ENCODE peak calls at places on chromosomes 4 and X, in six cellular contexts. L is AG04450, Y is neural progenitor cell, I is cardiac muscle cell, O is heart right ventricle, F is spleen. R is an unnamed sample.

GRCh38 chr4:108560624-108561023 is 59.8 kb upstream of the RPL34 start:
- DNase-seq in O (peak), L (no peak), I (no peak), F (no peak), Y (no peak), R (no peak)

GRCh38 chr4:183746305-183747229 is 87.5 kb downstream of the TRAPPC11 start:
- DNase-seq in O (no peak), L (no peak), I (no peak), Y (no peak), F (no peak), R (no peak)

GRCh38 chr4:87510747-87511146 is 18.4 kb downstream of the SPARCL1 start:
- DNase-seq in L (no peak), Y (no peak), I (no peak), F (no peak), O (no peak), R (no peak)

GRCh38 chrX:135531813-135532212 is 11.4 kb downstream of the INTS6L start:
- DNase-seq in L (no peak), O (no peak), F (no peak), I (no peak), Y (no peak), R (no peak)

GRCh38 chrX:15512401-15512965 is 11.9 kb downstream of the BMX start:
- DNase-seq in O (no peak), Y (no peak), F (no peak), L (no peak), I (no peak), R (no peak)

GRCh38 chr4:153649572-153649991 is 34.5 kb upstream of the TLR2 start:
- DNase-seq in L (no peak), F (no peak), Y (peak), I (peak), O (no peak), R (no peak)

GRCh38 chrX:72312311-72312940 is 6.7 kb upstream of the CITED1 start:
- DNase-seq in O (no peak), I (no peak), F (no peak), Y (no peak), L (no peak), R (no peak)

GRCh38 chrX:22365460-22365859 is 92.7 kb downstream of the CBLL2 start:
- DNase-seq in F (no peak), Y (no peak), L (no peak), O (no peak), I (no peak), R (no peak)

GRCh38 chrX:65522739-65523372 is 11.7 kb downstream of the LAS1L start:
- DNase-seq in Y (no peak), O (no peak), F (no peak), I (no peak), L (no peak), R (no peak)

GRCh38 chr4:153465583-153465921 is 608 bp upstream of the TMEM131L start:
- DNase-seq in O (peak), L (no peak), I (peak), F (peak), Y (peak), R (no peak)

GRCh38 chr4:13240066-13240465 is 244.1 kb downstream of the RAB28 start:
- DNase-seq in F (no peak), I (no peak), Y (no peak), L (no peak), O (no peak), R (no peak)

GRCh38 chr4:113849771-113850170 is 88.2 kb upstream of the CAMK2D start:
- DNase-seq in L (no peak), O (peak), Y (no peak), I (no peak), F (no peak), R (no peak)

GRCh38 chrX:57932266-57932665 is 22.0 kb upstream of the ZXDA start:
- DNase-seq in Y (no peak), L (no peak), O (no peak), F (no peak), I (no peak), R (no peak)

GRCh38 chr4:118277243-118277642 is 75.6 kb downstream of the PRSS12 start:
- DNase-seq in Y (no peak), L (no peak), F (no peak), O (no peak), I (no peak), R (no peak)

GRCh38 chr4:184265566-184266351 is 48.1 kb upstream of the ENPP6 start:
- DNase-seq in O (no peak), Y (no peak), I (no peak), L (no peak), F (no peak), R (no peak)

GRCh38 chr4:168485511-168485910 is 5.2 kb upstream of the DDX60L start:
- DNase-seq in Y (no peak), L (no peak), F (no peak), I (no peak), O (no peak), R (no peak)

GRCh38 chr4:80462537-80463207 is 127.1 kb downstream of the CFAP299 start:
- DNase-seq in Y (no peak), L (no peak), O (no peak), F (no peak), I (no peak), R (no peak)

GRCh38 chr4:155197757-155198156 is 10.7 kb upstream of the NPY2R start:
- DNase-seq in L (no peak), I (no peak), Y (no peak), O (no peak), F (no peak), R (no peak)

GRCh38 chr4:82360298-82361177 is 13.3 kb downstream of the HNRNPD start:
- DNase-seq in I (peak), Y (peak), F (no peak), L (no peak), O (no peak), R (no peak)

GRCh38 chrX:77962068-77962902 is 7.2 kb downstream of the PGAM4 start:
- DNase-seq in Y (no peak), I (no peak), F (no peak), L (no peak), O (no peak), R (no peak)

GRCh38 chr4:86924805-86925204 is 10.0 kb upstream of the AFF1 start:
- DNase-seq in O (no peak), L (no peak), F (no peak), I (no peak), Y (no peak), R (no peak)

GRCh38 chr4:11428701-11429571 is at the start of gene HS3ST1:
- DNase-seq in Y (peak), L (no peak), O (peak), I (peak), F (peak), R (no peak)

GRCh38 chr4:6989331-6989923 is 53.7 kb upstream of the TADA2B start:
- DNase-seq in F (no peak), L (no peak), I (no peak), O (no peak), Y (no peak), R (no peak)

DNA sequence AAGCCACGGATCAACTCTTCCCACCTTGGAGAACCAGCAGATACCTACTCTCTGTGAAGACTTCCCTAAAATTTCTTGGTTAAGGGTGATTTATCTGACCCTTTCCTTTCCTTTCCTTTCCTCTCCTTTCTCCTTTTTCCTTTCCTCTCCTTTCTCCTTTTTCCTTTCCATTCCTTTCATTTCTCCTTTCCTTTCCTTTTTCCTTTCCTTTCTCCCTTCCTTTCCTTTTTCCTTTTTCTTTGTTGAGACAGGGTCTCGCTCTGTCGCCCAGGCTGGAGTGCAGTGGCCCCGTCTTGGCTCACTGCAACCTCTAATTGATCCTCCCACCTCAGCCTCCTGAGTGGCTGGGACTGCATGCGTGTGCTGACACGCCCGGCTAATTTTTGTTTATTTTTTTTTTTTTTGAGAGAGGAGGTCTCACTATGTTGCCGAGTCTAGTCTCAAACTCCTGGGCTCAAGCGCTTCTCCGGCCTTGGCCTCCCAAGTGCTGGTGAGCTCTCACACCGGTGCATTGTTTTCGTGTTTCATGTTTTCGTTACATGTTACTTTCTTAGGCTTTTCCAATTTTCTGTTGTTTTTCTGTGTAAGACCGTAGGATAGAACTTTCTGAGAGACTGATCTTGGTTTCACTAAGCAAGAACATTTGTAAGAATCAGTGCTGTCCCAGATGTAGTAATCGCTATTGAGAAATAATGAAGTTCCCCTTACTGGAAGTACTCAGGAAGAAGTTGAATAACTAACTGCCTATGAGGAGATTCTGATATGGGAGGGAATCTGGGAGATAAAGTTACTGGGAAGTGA is 2.0 kb downstream of the TMEM165 start:
- DNase-seq in O (no peak), F (no peak), L (no peak), Y (peak), I (no peak), R (no peak)
- H3K27ac ChIP-seq in O (peak), F (peak), L (peak), Y (no peak), I (no peak), R (peak)

GRCh38 chrX:1118572-1119199 is 93.8 kb downstream of the CRLF2 start:
- DNase-seq in L (no peak), I (no peak), Y (no peak), O (no peak), F (no peak), R (no peak)

GRCh38 chrX:1124531-1124930 is 87.9 kb downstream of the CRLF2 start:
- DNase-seq in Y (no peak), L (no peak), I (no peak), F (peak), O (no peak), R (no peak)

DNA sequence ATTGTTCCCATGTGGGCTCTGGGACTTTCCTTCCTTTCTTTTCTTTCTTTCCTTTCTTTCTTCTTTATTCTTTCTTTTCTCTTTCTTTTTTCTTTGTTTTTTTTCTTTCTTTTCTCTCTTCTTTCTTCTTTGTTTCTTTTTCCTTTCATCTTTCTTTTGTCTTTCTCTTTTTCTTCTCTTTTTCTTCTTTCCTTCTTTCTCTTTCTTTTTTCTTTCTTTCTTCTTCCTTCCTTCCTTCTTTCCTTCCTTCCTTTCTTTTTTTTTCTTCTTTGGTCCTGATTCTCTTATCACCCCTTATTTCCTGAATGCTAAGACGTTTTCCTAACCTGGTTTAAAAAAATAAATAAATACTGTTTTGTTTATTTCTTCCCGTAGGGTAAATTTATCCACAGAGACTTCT is 93.2 kb downstream of the CRLF2 start:
- DNase-seq in L (no peak), Y (no peak), I (no peak), F (no peak), O (no peak), R (no peak)
- H3K4me3 ChIP-seq in L (no peak), Y (no peak), I (no peak), F (no peak), O (no peak), R (no peak)

GRCh38 chr4:52648836-52649235 is 10.3 kb downstream of the USP46 start:
- DNase-seq in L (no peak), F (no peak), I (no peak), Y (no peak), O (no peak), R (no peak)
- H3K27ac ChIP-seq in L (no peak), F (no peak), I (no peak), Y (no peak), O (no peak), R (no peak)

GRCh38 chrX:154370882-154371770 is 3.3 kb downstream of the FLNA start:
- DNase-seq in Y (peak), O (peak), I (peak), F (peak), L (peak), R (peak)
- H3K4me3 ChIP-seq in Y (peak), O (peak), I (peak), F (peak), L (peak), R (peak)

GRCh38 chrX:120242807-120243206 is 7.8 kb upstream of the ZBTB33 start:
- DNase-seq in O (no peak), Y (no peak), F (no peak), L (no peak), I (no peak), R (no peak)

GRCh38 chrX:120238947-120239346 is 11.7 kb upstream of the ZBTB33 start:
- DNase-seq in Y (no peak), L (no peak), I (no peak), O (no peak), F (no peak), R (no peak)

GRCh38 chrX:120244735-120245498 is 5.7 kb upstream of the ZBTB33 start:
- DNase-seq in Y (peak), F (peak), L (peak), I (peak), O (peak), R (no peak)

GRCh38 chrX:120244395-120244734 is 6.2 kb upstream of the ZBTB33 start:
- DNase-seq in Y (no peak), L (no peak), F (no peak), O (no peak), I (no peak), R (no peak)
- H3K27ac ChIP-seq in Y (no peak), L (peak), F (peak), O (peak), I (peak), R (no peak)

DNA sequence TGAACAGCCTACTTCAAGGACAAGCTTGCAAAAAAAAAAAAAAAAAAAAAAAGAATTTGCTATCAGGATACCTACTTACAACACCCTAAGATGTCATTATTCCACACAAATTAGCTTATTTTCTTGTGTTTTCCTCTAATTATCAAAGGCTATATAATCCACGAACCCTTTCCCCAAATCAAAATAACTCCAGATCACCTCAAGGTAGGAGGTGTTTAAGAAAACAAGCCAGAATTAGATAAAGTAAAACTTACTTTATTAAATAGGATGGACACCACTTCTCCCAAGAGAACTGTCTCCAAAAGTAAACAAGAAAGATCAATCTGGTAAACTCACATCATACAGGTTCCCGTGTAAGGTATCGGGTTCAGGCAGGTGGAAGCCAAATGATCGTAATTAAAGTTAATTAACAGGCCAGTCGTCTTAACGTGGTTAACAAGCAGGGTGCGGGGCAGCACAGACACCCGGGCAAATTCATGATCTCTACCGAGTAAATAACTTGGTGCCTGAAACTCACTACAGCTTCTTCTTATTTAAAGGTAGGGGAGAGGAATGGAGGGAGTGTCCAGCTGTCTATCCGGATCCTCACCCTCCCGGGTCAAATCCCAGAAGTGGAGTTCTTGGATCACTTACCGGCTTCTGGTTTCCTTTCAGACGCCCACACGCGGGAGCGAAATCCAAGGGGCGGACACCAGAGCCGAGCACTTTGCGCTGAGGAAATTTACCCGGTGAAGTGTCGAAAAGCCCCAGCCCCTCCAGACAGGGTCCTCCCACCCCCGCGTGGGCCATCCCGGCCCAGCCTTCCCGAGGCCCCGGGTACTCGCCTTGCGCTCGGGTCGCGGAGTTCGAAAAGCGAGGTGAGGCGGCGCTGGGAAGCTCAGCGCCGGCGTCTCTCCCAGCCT is 708 bp downstream of the ARAP2 start:
- DNase-seq in O (peak), I (no peak), F (no peak), Y (no peak), L (no peak), R (no peak)
- H3K4me3 ChIP-seq in O (peak), I (peak), F (peak), Y (peak), L (peak), R (peak)

DNA sequence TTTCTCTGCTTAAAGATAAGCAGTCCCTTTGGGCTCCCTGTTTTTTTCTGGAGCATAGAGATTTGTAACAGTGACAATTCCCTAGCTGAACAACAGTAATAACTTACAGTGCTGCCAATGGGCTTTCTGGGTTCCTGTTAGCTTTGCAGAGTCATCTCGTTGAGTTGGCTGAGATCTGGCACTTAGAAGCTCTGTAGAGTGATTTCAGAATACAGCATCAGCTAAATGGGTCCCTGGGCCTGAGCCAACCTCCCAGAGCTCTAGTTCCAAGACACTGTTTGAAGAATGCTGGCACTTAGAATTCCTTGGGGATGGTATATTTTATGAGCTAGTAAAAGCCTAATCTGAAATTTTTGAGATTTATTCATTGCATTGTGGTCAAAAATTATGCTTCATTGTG is 43.5 kb upstream of the SERTM2 start:
- DNase-seq in I (peak), F (no peak), Y (no peak), O (peak), L (no peak), R (no peak)
- H3K27ac ChIP-seq in I (no peak), F (no peak), Y (no peak), O (no peak), L (no peak), R (no peak)

GRCh38 chrX:153922286-153922573 is 3.8 kb downstream of the ARHGAP4 start:
- DNase-seq in F (no peak), O (no peak), L (no peak), I (no peak), Y (no peak), R (no peak)

GRCh38 chrX:153925387-153925738 is 701 bp downstream of the ARHGAP4 start:
- DNase-seq in F (no peak), L (no peak), I (no peak), O (no peak), Y (no peak), R (no peak)

GRCh38 chrX:153922932-153923857 is 2.9 kb downstream of the ARHGAP4 start:
- DNase-seq in Y (peak), O (peak), L (peak), I (no peak), F (peak), R (no peak)

GRCh38 chrX:153925739-153926593 is at the start of gene ARHGAP4:
- DNase-seq in L (no peak), F (peak), I (no peak), O (no peak), Y (peak), R (no peak)

GRCh38 chrX:153924149-153924861 is 1.8 kb downstream of the ARHGAP4 start:
- DNase-seq in I (peak), O (no peak), F (peak), L (no peak), Y (peak), R (no peak)
- H3K4me3 ChIP-seq in I (no peak), O (no peak), F (peak), L (no peak), Y (no peak), R (no peak)

GRCh38 chr4:73742776-73743175 is 2.4 kb downstream of the CXCL8 start:
- DNase-seq in Y (no peak), F (no peak), O (no peak), L (no peak), I (no peak), R (no peak)

GRCh38 chr4:73735231-73735630 is 5.1 kb upstream of the CXCL8 start:
- DNase-seq in L (peak), I (no peak), Y (no peak), O (no peak), F (no peak), R (no peak)

GRCh38 chr4:73743825-73744602 is 3.6 kb downstream of the CXCL8 start:
- DNase-seq in Y (no peak), O (no peak), L (no peak), F (no peak), I (no peak), R (no peak)

GRCh38 chr4:73741140-73741749 is 876 bp downstream of the CXCL8 start:
- DNase-seq in F (no peak), O (no peak), Y (no peak), L (no peak), I (no peak), R (no peak)

DNA sequence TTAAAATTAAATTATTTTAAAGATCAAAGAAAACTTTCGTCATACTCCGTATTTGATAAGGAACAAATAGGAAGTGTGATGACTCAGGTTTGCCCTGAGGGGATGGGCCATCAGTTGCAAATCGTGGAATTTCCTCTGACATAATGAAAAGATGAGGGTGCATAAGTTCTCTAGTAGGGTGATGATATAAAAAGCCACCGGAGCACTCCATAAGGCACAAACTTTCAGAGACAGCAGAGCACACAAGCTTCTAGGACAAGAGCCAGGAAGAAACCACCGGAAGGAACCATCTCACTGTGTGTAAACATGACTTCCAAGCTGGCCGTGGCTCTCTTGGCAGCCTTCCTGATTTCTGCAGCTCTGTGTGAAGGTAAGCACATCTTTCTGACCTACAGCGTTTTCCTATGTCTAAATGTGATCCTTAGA is at the start of gene CXCL8:
- DNase-seq in O (peak), L (peak), I (no peak), Y (no peak), F (no peak), R (peak)
- H3K27ac ChIP-seq in O (no peak), L (no peak), I (no peak), Y (no peak), F (peak), R (no peak)

GRCh38 chrX:51892921-51893745 is at the start of gene MAGED1:
- DNase-seq in O (peak), L (peak), F (peak), I (peak), Y (peak), R (peak)
- H3K4me3 ChIP-seq in O (peak), L (peak), F (peak), I (peak), Y (peak), R (peak)

R was measured in SK-N-MC.